ENCODE peak calls at places on chromosomes 11 and 22, in eight cellular contexts. L is activated T-helper 1 cell treated with anti-CD3 and anti-CD28 coated beads, Interleukin-12 subunit alpha, Interleukin-12 subunit beta, Interleukin-2, Interleukin-4 antibody, amounts not matched to agents 30 ng/mL and 10 ng/mL and 1 ng/mL, durations not matched to agents 14 hours and 24 hours and 36 hours; W is Caco-2; K is Calu3; S is activated CD4-positive, alpha-beta T cell treated with anti-CD3 and anti-CD28 coated beads, Interleukin-2, amount 50 U/mL, for 48 hours; Q is thoracic aorta; M is endothelial cell; J is RPMI8226. C is an unnamed sample.

GRCh38 chr22:27074016-27074415 is 416.6 kb downstream of the MIAT start:
- DNase-seq in W (no peak), Q (no peak), K (no peak), S (no peak), L (no peak), J (no peak), M (no peak), C (no peak)

GRCh38 chr11:66459138-66459778 is 7.4 kb upstream of the PELI3 start:
- DNase-seq in Q (no peak), L (no peak), J (peak), W (no peak), K (no peak), M (no peak), S (no peak), C (peak)

GRCh38 chr22:45974498-45974897 is 2.5 kb downstream of the WNT7B start:
- DNase-seq in W (no peak), L (no peak), Q (no peak), S (no peak), K (peak), M (no peak), J (no peak), C (no peak)

GRCh38 chr11:3225826-3226750 is 6.1 kb downstream of the MRGPRE start:
- DNase-seq in K (no peak), M (no peak), J (no peak), S (no peak), L (no peak), Q (no peak), W (no peak), C (no peak)

GRCh38 chr22:44665115-44665514 is 36.9 kb upstream of the PRR5 start:
- DNase-seq in J (no peak), K (no peak), Q (no peak), L (no peak), S (no peak), M (peak), W (no peak), C (no peak)

GRCh38 chr22:23237201-23237798 is 57.0 kb downstream of the BCR start:
- DNase-seq in M (no peak), Q (no peak), W (no peak), L (no peak), J (peak), K (no peak), S (no peak), C (no peak)

GRCh38 chr11:12534549-12534948 is 139.7 kb upstream of the TEAD1 start:
- DNase-seq in L (no peak), Q (no peak), S (no peak), W (no peak), M (no peak), J (no peak), K (no peak), C (no peak)

GRCh38 chr22:22997988-22998387 is 72.3 kb upstream of the GNAZ start:
- DNase-seq in S (no peak), M (no peak), J (no peak), K (no peak), L (no peak), W (no peak), Q (no peak), C (no peak)

GRCh38 chr22:23696326-23696851 is 5.6 kb downstream of the RGL4 start:
- DNase-seq in L (peak), Q (no peak), M (no peak), S (peak), J (no peak), W (no peak), K (no peak), C (peak)

GRCh38 chr11:126914941-126915340 is 85.6 kb downstream of the KIRREL3 start:
- DNase-seq in L (no peak), M (no peak), K (no peak), Q (no peak), W (no peak), J (no peak), S (no peak), C (no peak)

GRCh38 chr22:42074846-42075245 is 798 bp downstream of the PHETA2 start:
- DNase-seq in Q (no peak), M (no peak), W (no peak), J (no peak), L (no peak), S (no peak), K (no peak), C (no peak)

GRCh38 chr11:44611088-44611487 is 45.6 kb downstream of the CD82 start:
- DNase-seq in W (no peak), L (no peak), S (no peak), K (no peak), M (no peak), J (no peak), Q (no peak), C (no peak)

GRCh38 chr11:20518323-20518834 is 81.0 kb upstream of the SLC6A5 start:
- DNase-seq in J (no peak), M (no peak), Q (no peak), W (no peak), S (no peak), K (no peak), L (no peak), C (no peak)

GRCh38 chr11:129969973-129970372 is 32.7 kb downstream of the PRDM10 start:
- DNase-seq in L (no peak), W (no peak), M (no peak), Q (no peak), J (no peak), S (no peak), K (no peak), C (no peak)

GRCh38 chr11:8225589-8226036 is 38.1 kb downstream of the LMO1 start:
- DNase-seq in Q (peak), K (peak), L (peak), S (peak), J (peak), W (peak), M (peak), C (peak)

GRCh38 chr11:19805346-19805745 is 92.7 kb downstream of the NAV2 start:
- DNase-seq in S (no peak), J (no peak), L (no peak), Q (no peak), K (no peak), W (no peak), M (no peak), C (no peak)

GRCh38 chr22:37855462-37855861 is 6.2 kb downstream of the EIF3L start:
- DNase-seq in W (no peak), L (no peak), M (no peak), Q (no peak), K (no peak), J (no peak), S (no peak), C (no peak)

GRCh38 chr11:61150656-61151544 is 10.3 kb downstream of the VPS37C start:
- DNase-seq in W (no peak), J (no peak), M (no peak), S (no peak), Q (no peak), K (no peak), L (no peak), C (no peak)